ENCODE peak calls at places on chromosome 5, in eight cellular contexts. M is LoVo, C is upper lobe of right lung, V is fibroblast of lung, T is GM23338, P is Caki2, B is DMS153, Y is A549. K is an unnamed sample.

GRCh38 chr5:173499471-173500212 is 116.8 kb downstream of the BOD1 start:
- DNase-seq in M (no peak), C (no peak), V (no peak), T (no peak), P (no peak), B (no peak), Y (no peak), K (no peak)

GRCh38 chr5:169576181-169576598 is 7.4 kb upstream of the SPDL1 start:
- DNase-seq in M (no peak), C (no peak), V (peak), T (no peak), P (peak), B (no peak), Y (no peak), K (no peak)

GRCh38 chr5:75668348-75668895 is 48.8 kb downstream of the POC5 start:
- DNase-seq in M (no peak), C (no peak), V (no peak), T (no peak), P (no peak), B (no peak), Y (no peak), K (no peak)

GRCh38 chr5:83368317-83368716 is 103.2 kb upstream of the VCAN start:
- DNase-seq in M (no peak), C (no peak), V (peak), T (no peak), P (no peak), B (no peak), Y (no peak), K (no peak)

GRCh38 chr5:69276422-69277174 is 41.9 kb downstream of the CDK7 start:
- DNase-seq in M (no peak), C (no peak), V (peak), T (no peak), P (no peak), B (no peak), Y (peak), K (no peak)

GRCh38 chr5:64229163-64229774 is 63.6 kb downstream of the RNF180 start:
- DNase-seq in M (peak), C (no peak), V (peak), T (peak), P (peak), B (no peak), Y (peak), K (no peak)

GRCh38 chr5:104179057-104179456 is 616.5 kb upstream of the NUDT12 start:
- DNase-seq in M (peak), C (no peak), V (peak), T (peak), P (peak), B (no peak), Y (peak), K (no peak)

GRCh38 chr5:171397599-171397998 is 9.9 kb downstream of the NPM1 start:
- DNase-seq in M (no peak), C (no peak), V (no peak), T (no peak), P (no peak), B (no peak), Y (no peak), K (no peak)

GRCh38 chr5:117245130-117245529 is 670.5 kb upstream of the SEMA6A start:
- DNase-seq in M (no peak), C (no peak), V (no peak), T (no peak), P (no peak), B (no peak), Y (no peak), K (no peak)

GRCh38 chr5:81245871-81246235 is 12.7 kb downstream of the CKMT2 start:
- DNase-seq in M (no peak), C (no peak), V (no peak), T (no peak), P (no peak), B (no peak), Y (no peak), K (no peak)

GRCh38 chr5:32088214-32088613 is 85.9 kb downstream of the GOLPH3 start:
- DNase-seq in M (no peak), C (no peak), V (no peak), T (no peak), P (no peak), B (no peak), Y (no peak), K (no peak)

GRCh38 chr5:158716668-158717067 is 383.0 kb downstream of the EBF1 start:
- DNase-seq in M (no peak), C (no peak), V (no peak), T (peak), P (no peak), B (no peak), Y (no peak), K (no peak)

GRCh38 chr5:65808818-65809217 is 86.8 kb downstream of the NLN start:
- DNase-seq in M (no peak), C (no peak), V (peak), T (no peak), P (no peak), B (no peak), Y (peak), K (no peak)

GRCh38 chr5:131976414-131977211 is 31.1 kb upstream of the MEIKIN start:
- DNase-seq in M (no peak), C (peak), V (no peak), T (no peak), P (no peak), B (no peak), Y (no peak), K (no peak)

GRCh38 chr5:180803181-180804128 is 849 bp upstream of the MGAT1 start:
- DNase-seq in M (no peak), C (peak), V (no peak), T (peak), P (no peak), B (no peak), Y (no peak), K (peak)

GRCh38 chr5:65030056-65030455 is 261.3 kb downstream of the CWC27 start:
- DNase-seq in M (no peak), C (no peak), V (no peak), T (no peak), P (no peak), B (no peak), Y (no peak), K (no peak)

GRCh38 chr5:155878991-155879575 is 447.9 kb upstream of the SGCD start:
- DNase-seq in M (no peak), C (no peak), V (no peak), T (no peak), P (no peak), B (no peak), Y (no peak), K (no peak)

GRCh38 chr5:140672455-140673186 is 755 bp downstream of the DND1 start:
- DNase-seq in M (no peak), C (no peak), V (no peak), T (peak), P (no peak), B (no peak), Y (no peak), K (no peak)

GRCh38 chr5:175059687-175060194 is 335.4 kb downstream of the MSX2 start:
- DNase-seq in M (no peak), C (no peak), V (peak), T (peak), P (no peak), B (no peak), Y (peak), K (peak)

GRCh38 chr5:176418251-176418650 is 1.9 kb upstream of the CLTB start:
- DNase-seq in M (peak), C (no peak), V (no peak), T (no peak), P (no peak), B (no peak), Y (peak), K (no peak)

GRCh38 chr5:96930058-96930457 is 5.8 kb upstream of the LNPEP start:
- DNase-seq in M (no peak), C (no peak), V (no peak), T (no peak), P (no peak), B (no peak), Y (no peak), K (no peak)

GRCh38 chr5:132257131-132258101 is at the start of gene PDLIM4:
- DNase-seq in M (no peak), C (peak), V (peak), T (peak), P (no peak), B (no peak), Y (no peak), K (peak)

GRCh38 chr5:28305891-28306290 is 1267.5 kb upstream of the CDH9 start:
- DNase-seq in M (no peak), C (no peak), V (peak), T (no peak), P (no peak), B (no peak), Y (no peak), K (no peak)